ENCODE peak calls at places on chromosome 10, in ten cellular contexts. One of them, this sample, is unnamed.

GRCh38 chr10:132506711-132507466 is 30.7 kb upstream of the INPP5A start:
- DNase-seq in NCI-H1417: no peak
- DNase-seq in dorsolateral prefrontal cortex: no peak
- DNase-seq in AG04450: no peak
- DNase-seq in EH: peak; percentile 91
- DNase-seq in uterus: peak; percentile 63
- DNase-seq in activated T-helper 1 cell treated with anti-CD3 and anti-CD28 coated beads, Interleukin-2, amount 50 U/mL, for 16 hours: no peak
- DNase-seq in activated naive CD4-positive, alpha-beta T cell treated with anti-CD3 and anti-CD28 coated beads, Interleukin-2, amount 50 U/mL, for 72 hours: no peak
- DNase-seq in fibroblast of mammary gland: peak; percentile 79
- DNase-seq in mucosa of gallbladder: no peak
- DNase-seq in this sample: no peak

GRCh38 chr10:3807928-3808496 is 23.0 kb upstream of the KLF6 start:
- DNase-seq in mucosa of gallbladder: no peak
- DNase-seq in activated naive CD4-positive, alpha-beta T cell treated with anti-CD3 and anti-CD28 coated beads, Interleukin-2, amount 50 U/mL, for 72 hours: no peak
- DNase-seq in uterus: no peak
- DNase-seq in NCI-H1417: no peak
- DNase-seq in activated T-helper 1 cell treated with anti-CD3 and anti-CD28 coated beads, Interleukin-2, amount 50 U/mL, for 16 hours: no peak
- DNase-seq in AG04450: no peak
- DNase-seq in fibroblast of mammary gland: no peak
- DNase-seq in dorsolateral prefrontal cortex: no peak
- DNase-seq in EH: no peak
- DNase-seq in this sample: no peak

GRCh38 chr10:132699411-132700167 is 86.4 kb downstream of the NKX6-2 start:
- DNase-seq in NCI-H1417: no peak
- DNase-seq in fibroblast of mammary gland: no peak
- DNase-seq in AG04450: no peak
- DNase-seq in EH: no peak
- DNase-seq in dorsolateral prefrontal cortex: peak; percentile 24
- DNase-seq in activated naive CD4-positive, alpha-beta T cell treated with anti-CD3 and anti-CD28 coated beads, Interleukin-2, amount 50 U/mL, for 72 hours: no peak
- DNase-seq in uterus: no peak
- DNase-seq in mucosa of gallbladder: no peak
- DNase-seq in activated T-helper 1 cell treated with anti-CD3 and anti-CD28 coated beads, Interleukin-2, amount 50 U/mL, for 16 hours: no peak
- DNase-seq in this sample: no peak

GRCh38 chr10:110527731-110528171 is 30.0 kb downstream of the DUSP5 start:
- DNase-seq in activated T-helper 1 cell treated with anti-CD3 and anti-CD28 coated beads, Interleukin-2, amount 50 U/mL, for 16 hours: no peak
- DNase-seq in EH: peak; percentile 73
- DNase-seq in dorsolateral prefrontal cortex: no peak
- DNase-seq in mucosa of gallbladder: no peak
- DNase-seq in uterus: no peak
- DNase-seq in AG04450: no peak
- DNase-seq in NCI-H1417: no peak
- DNase-seq in activated naive CD4-positive, alpha-beta T cell treated with anti-CD3 and anti-CD28 coated beads, Interleukin-2, amount 50 U/mL, for 72 hours: no peak
- DNase-seq in fibroblast of mammary gland: peak; percentile 45
- DNase-seq in this sample: no peak

GRCh38 chr10:133241501-133242205 is 4.0 kb downstream of the VENTX start:
- DNase-seq in NCI-H1417: no peak
- DNase-seq in uterus: no peak
- DNase-seq in EH: no peak
- DNase-seq in fibroblast of mammary gland: no peak
- DNase-seq in mucosa of gallbladder: no peak
- DNase-seq in dorsolateral prefrontal cortex: no peak
- DNase-seq in activated T-helper 1 cell treated with anti-CD3 and anti-CD28 coated beads, Interleukin-2, amount 50 U/mL, for 16 hours: no peak
- DNase-seq in AG04450: no peak
- DNase-seq in activated naive CD4-positive, alpha-beta T cell treated with anti-CD3 and anti-CD28 coated beads, Interleukin-2, amount 50 U/mL, for 72 hours: no peak
- DNase-seq in this sample: no peak

GRCh38 chr10:125795111-125795510 is 19.5 kb upstream of the MMP21 start:
- DNase-seq in NCI-H1417: no peak
- DNase-seq in uterus: no peak
- DNase-seq in EH: no peak
- DNase-seq in activated T-helper 1 cell treated with anti-CD3 and anti-CD28 coated beads, Interleukin-2, amount 50 U/mL, for 16 hours: no peak
- DNase-seq in fibroblast of mammary gland: no peak
- DNase-seq in AG04450: no peak
- DNase-seq in mucosa of gallbladder: no peak
- DNase-seq in activated naive CD4-positive, alpha-beta T cell treated with anti-CD3 and anti-CD28 coated beads, Interleukin-2, amount 50 U/mL, for 72 hours: no peak
- DNase-seq in dorsolateral prefrontal cortex: peak; percentile 96
- DNase-seq in this sample: no peak

GRCh38 chr10:112332509-112333228 is 41.2 kb upstream of the ACSL5 start:
- DNase-seq in NCI-H1417: no peak
- DNase-seq in dorsolateral prefrontal cortex: no peak
- DNase-seq in EH: no peak
- DNase-seq in activated T-helper 1 cell treated with anti-CD3 and anti-CD28 coated beads, Interleukin-2, amount 50 U/mL, for 16 hours: no peak
- DNase-seq in AG04450: no peak
- DNase-seq in uterus: no peak
- DNase-seq in mucosa of gallbladder: peak; percentile 63
- DNase-seq in fibroblast of mammary gland: no peak
- DNase-seq in activated naive CD4-positive, alpha-beta T cell treated with anti-CD3 and anti-CD28 coated beads, Interleukin-2, amount 50 U/mL, for 72 hours: no peak
- DNase-seq in this sample: no peak

GRCh38 chr10:78296794-78297193 is 263.1 kb downstream of the RPS24 start:
- DNase-seq in activated T-helper 1 cell treated with anti-CD3 and anti-CD28 coated beads, Interleukin-2, amount 50 U/mL, for 16 hours: no peak
- DNase-seq in NCI-H1417: no peak
- DNase-seq in uterus: no peak
- DNase-seq in AG04450: no peak
- DNase-seq in mucosa of gallbladder: no peak
- DNase-seq in EH: no peak
- DNase-seq in fibroblast of mammary gland: no peak
- DNase-seq in dorsolateral prefrontal cortex: no peak
- DNase-seq in activated naive CD4-positive, alpha-beta T cell treated with anti-CD3 and anti-CD28 coated beads, Interleukin-2, amount 50 U/mL, for 72 hours: no peak
- DNase-seq in this sample: no peak

GRCh38 chr10:123013456-123014419 is 4.9 kb downstream of the ACADSB start:
- DNase-seq in activated naive CD4-positive, alpha-beta T cell treated with anti-CD3 and anti-CD28 coated beads, Interleukin-2, amount 50 U/mL, for 72 hours: no peak
- DNase-seq in NCI-H1417: no peak
- DNase-seq in EH: no peak
- DNase-seq in AG04450: no peak
- DNase-seq in fibroblast of mammary gland: peak; percentile 36
- DNase-seq in uterus: no peak
- DNase-seq in mucosa of gallbladder: no peak
- DNase-seq in dorsolateral prefrontal cortex: no peak
- DNase-seq in activated T-helper 1 cell treated with anti-CD3 and anti-CD28 coated beads, Interleukin-2, amount 50 U/mL, for 16 hours: no peak
- DNase-seq in this sample: no peak

GRCh38 chr10:71073451-71074175 is 138.8 kb upstream of the UNC5B start:
- DNase-seq in mucosa of gallbladder: no peak
- DNase-seq in fibroblast of mammary gland: no peak
- DNase-seq in activated naive CD4-positive, alpha-beta T cell treated with anti-CD3 and anti-CD28 coated beads, Interleukin-2, amount 50 U/mL, for 72 hours: no peak
- DNase-seq in NCI-H1417: no peak
- DNase-seq in activated T-helper 1 cell treated with anti-CD3 and anti-CD28 coated beads, Interleukin-2, amount 50 U/mL, for 16 hours: no peak
- DNase-seq in AG04450: no peak
- DNase-seq in dorsolateral prefrontal cortex: no peak
- DNase-seq in uterus: no peak
- DNase-seq in EH: no peak
- DNase-seq in this sample: no peak

GRCh38 chr10:102279104-102279503 is 33.8 kb downstream of the GBF1 start:
- DNase-seq in activated T-helper 1 cell treated with anti-CD3 and anti-CD28 coated beads, Interleukin-2, amount 50 U/mL, for 16 hours: no peak
- DNase-seq in EH: no peak
- DNase-seq in fibroblast of mammary gland: no peak
- DNase-seq in uterus: no peak
- DNase-seq in AG04450: no peak
- DNase-seq in activated naive CD4-positive, alpha-beta T cell treated with anti-CD3 and anti-CD28 coated beads, Interleukin-2, amount 50 U/mL, for 72 hours: no peak
- DNase-seq in mucosa of gallbladder: no peak
- DNase-seq in dorsolateral prefrontal cortex: no peak
- DNase-seq in NCI-H1417: no peak
- DNase-seq in this sample: no peak

GRCh38 chr10:42149722-42150427 is 488.5 kb downstream of the ZNF33B start:
- DNase-seq in activated naive CD4-positive, alpha-beta T cell treated with anti-CD3 and anti-CD28 coated beads, Interleukin-2, amount 50 U/mL, for 72 hours: no peak
- DNase-seq in uterus: no peak
- DNase-seq in mucosa of gallbladder: no peak
- DNase-seq in fibroblast of mammary gland: no peak
- DNase-seq in AG04450: no peak
- DNase-seq in NCI-H1417: no peak
- DNase-seq in EH: no peak
- DNase-seq in activated T-helper 1 cell treated with anti-CD3 and anti-CD28 coated beads, Interleukin-2, amount 50 U/mL, for 16 hours: no peak
- DNase-seq in dorsolateral prefrontal cortex: no peak
- DNase-seq in this sample: no peak

GRCh38 chr10:51862149-51862548 is 162.8 kb upstream of the CSTF2T start:
- DNase-seq in AG04450: no peak
- DNase-seq in fibroblast of mammary gland: no peak
- DNase-seq in mucosa of gallbladder: no peak
- DNase-seq in activated naive CD4-positive, alpha-beta T cell treated with anti-CD3 and anti-CD28 coated beads, Interleukin-2, amount 50 U/mL, for 72 hours: no peak
- DNase-seq in EH: no peak
- DNase-seq in NCI-H1417: no peak
- DNase-seq in activated T-helper 1 cell treated with anti-CD3 and anti-CD28 coated beads, Interleukin-2, amount 50 U/mL, for 16 hours: no peak
- DNase-seq in uterus: no peak
- DNase-seq in dorsolateral prefrontal cortex: no peak
- DNase-seq in this sample: no peak

GRCh38 chr10:124089859-124090258 is 3.5 kb downstream of the CHST15 start:
- DNase-seq in mucosa of gallbladder: no peak
- DNase-seq in activated T-helper 1 cell treated with anti-CD3 and anti-CD28 coated beads, Interleukin-2, amount 50 U/mL, for 16 hours: no peak
- DNase-seq in uterus: no peak
- DNase-seq in dorsolateral prefrontal cortex: no peak
- DNase-seq in EH: no peak
- DNase-seq in AG04450: no peak
- DNase-seq in NCI-H1417: no peak
- DNase-seq in fibroblast of mammary gland: no peak
- DNase-seq in activated naive CD4-positive, alpha-beta T cell treated with anti-CD3 and anti-CD28 coated beads, Interleukin-2, amount 50 U/mL, for 72 hours: no peak
- DNase-seq in this sample: no peak

GRCh38 chr10:72316386-72316700 is 38.4 kb downstream of the DNAJB12 start:
- DNase-seq in dorsolateral prefrontal cortex: no peak
- DNase-seq in uterus: no peak
- DNase-seq in activated T-helper 1 cell treated with anti-CD3 and anti-CD28 coated beads, Interleukin-2, amount 50 U/mL, for 16 hours: no peak
- DNase-seq in AG04450: no peak
- DNase-seq in activated naive CD4-positive, alpha-beta T cell treated with anti-CD3 and anti-CD28 coated beads, Interleukin-2, amount 50 U/mL, for 72 hours: no peak
- DNase-seq in NCI-H1417: no peak
- DNase-seq in fibroblast of mammary gland: no peak
- DNase-seq in EH: no peak
- DNase-seq in mucosa of gallbladder: no peak
- DNase-seq in this sample: no peak

GRCh38 chr10:2680802-2681201 is 386.5 kb upstream of the PFKP start:
- DNase-seq in activated T-helper 1 cell treated with anti-CD3 and anti-CD28 coated beads, Interleukin-2, amount 50 U/mL, for 16 hours: no peak
- DNase-seq in NCI-H1417: no peak
- DNase-seq in uterus: no peak
- DNase-seq in activated naive CD4-positive, alpha-beta T cell treated with anti-CD3 and anti-CD28 coated beads, Interleukin-2, amount 50 U/mL, for 72 hours: no peak
- DNase-seq in mucosa of gallbladder: no peak
- DNase-seq in AG04450: no peak
- DNase-seq in fibroblast of mammary gland: no peak
- DNase-seq in dorsolateral prefrontal cortex: no peak
- DNase-seq in EH: no peak
- DNase-seq in this sample: no peak

GRCh38 chr10:110634527-110635209 is 9.5 kb upstream of the RBM20 start:
- DNase-seq in mucosa of gallbladder: no peak
- DNase-seq in EH: peak; percentile 24
- DNase-seq in dorsolateral prefrontal cortex: no peak
- DNase-seq in AG04450: no peak
- DNase-seq in NCI-H1417: no peak
- DNase-seq in uterus: no peak
- DNase-seq in activated naive CD4-positive, alpha-beta T cell treated with anti-CD3 and anti-CD28 coated beads, Interleukin-2, amount 50 U/mL, for 72 hours: no peak
- DNase-seq in fibroblast of mammary gland: no peak
- DNase-seq in activated T-helper 1 cell treated with anti-CD3 and anti-CD28 coated beads, Interleukin-2, amount 50 U/mL, for 16 hours: no peak
- DNase-seq in this sample: peak; percentile 42

GRCh38 chr10:96991313-96991841 is 159.3 kb downstream of the LCOR start:
- DNase-seq in NCI-H1417: no peak
- DNase-seq in activated T-helper 1 cell treated with anti-CD3 and anti-CD28 coated beads, Interleukin-2, amount 50 U/mL, for 16 hours: no peak
- DNase-seq in AG04450: peak; percentile 64
- DNase-seq in EH: peak; percentile 89
- DNase-seq in mucosa of gallbladder: no peak
- DNase-seq in fibroblast of mammary gland: peak; percentile 72
- DNase-seq in uterus: no peak
- DNase-seq in dorsolateral prefrontal cortex: no peak
- DNase-seq in activated naive CD4-positive, alpha-beta T cell treated with anti-CD3 and anti-CD28 coated beads, Interleukin-2, amount 50 U/mL, for 72 hours: no peak
- DNase-seq in this sample: no peak

GRCh38 chr10:79021331-79021907 is 47.3 kb upstream of the ZMIZ1 start:
- DNase-seq in activated T-helper 1 cell treated with anti-CD3 and anti-CD28 coated beads, Interleukin-2, amount 50 U/mL, for 16 hours: no peak
- DNase-seq in mucosa of gallbladder: no peak
- DNase-seq in dorsolateral prefrontal cortex: no peak
- DNase-seq in NCI-H1417: no peak
- DNase-seq in AG04450: no peak
- DNase-seq in EH: no peak
- DNase-seq in uterus: no peak
- DNase-seq in fibroblast of mammary gland: no peak
- DNase-seq in activated naive CD4-positive, alpha-beta T cell treated with anti-CD3 and anti-CD28 coated beads, Interleukin-2, amount 50 U/mL, for 72 hours: no peak
- DNase-seq in this sample: no peak

GRCh38 chr10:79079490-79080355 is 11.0 kb downstream of the ZMIZ1 start:
- DNase-seq in uterus: no peak
- DNase-seq in EH: peak; percentile 86
- DNase-seq in activated T-helper 1 cell treated with anti-CD3 and anti-CD28 coated beads, Interleukin-2, amount 50 U/mL, for 16 hours: no peak
- DNase-seq in mucosa of gallbladder: no peak
- DNase-seq in NCI-H1417: no peak
- DNase-seq in activated naive CD4-positive, alpha-beta T cell treated with anti-CD3 and anti-CD28 coated beads, Interleukin-2, amount 50 U/mL, for 72 hours: no peak
- DNase-seq in fibroblast of mammary gland: peak; percentile 52
- DNase-seq in AG04450: no peak
- DNase-seq in dorsolateral prefrontal cortex: no peak
- DNase-seq in this sample: no peak

GRCh38 chr10:31760674-31761081 is 168.0 kb downstream of the ARHGAP12 start:
- DNase-seq in NCI-H1417: no peak
- DNase-seq in dorsolateral prefrontal cortex: no peak
- DNase-seq in uterus: no peak
- DNase-seq in activated T-helper 1 cell treated with anti-CD3 and anti-CD28 coated beads, Interleukin-2, amount 50 U/mL, for 16 hours: no peak
- DNase-seq in activated naive CD4-positive, alpha-beta T cell treated with anti-CD3 and anti-CD28 coated beads, Interleukin-2, amount 50 U/mL, for 72 hours: no peak
- DNase-seq in AG04450: no peak
- DNase-seq in mucosa of gallbladder: no peak
- DNase-seq in fibroblast of mammary gland: no peak
- DNase-seq in EH: no peak
- DNase-seq in this sample: no peak

GRCh38 chr10:69801434-69802315 is at the start of gene COL13A1:
- DNase-seq in activated naive CD4-positive, alpha-beta T cell treated with anti-CD3 and anti-CD28 coated beads, Interleukin-2, amount 50 U/mL, for 72 hours: no peak
- DNase-seq in NCI-H1417: peak; percentile 48
- DNase-seq in EH: peak; percentile 85
- DNase-seq in uterus: peak; percentile 29
- DNase-seq in fibroblast of mammary gland: peak; percentile 69
- DNase-seq in activated T-helper 1 cell treated with anti-CD3 and anti-CD28 coated beads, Interleukin-2, amount 50 U/mL, for 16 hours: no peak
- DNase-seq in dorsolateral prefrontal cortex: no peak
- DNase-seq in AG04450: no peak
- DNase-seq in mucosa of gallbladder: no peak
- DNase-seq in this sample: no peak

GRCh38 chr10:90917231-90917967 is 3.5 kb downstream of the ANKRD1 start:
- DNase-seq in fibroblast of mammary gland: no peak
- DNase-seq in mucosa of gallbladder: no peak
- DNase-seq in activated T-helper 1 cell treated with anti-CD3 and anti-CD28 coated beads, Interleukin-2, amount 50 U/mL, for 16 hours: no peak
- DNase-seq in dorsolateral prefrontal cortex: no peak
- DNase-seq in activated naive CD4-positive, alpha-beta T cell treated with anti-CD3 and anti-CD28 coated beads, Interleukin-2, amount 50 U/mL, for 72 hours: no peak
- DNase-seq in AG04450: no peak
- DNase-seq in NCI-H1417: no peak
- DNase-seq in uterus: no peak
- DNase-seq in EH: peak; percentile 56
- DNase-seq in this sample: no peak

GRCh38 chr10:119413738-119414611 is 128.5 kb downstream of the RGS10 start:
- DNase-seq in activated naive CD4-positive, alpha-beta T cell treated with anti-CD3 and anti-CD28 coated beads, Interleukin-2, amount 50 U/mL, for 72 hours: no peak
- DNase-seq in dorsolateral prefrontal cortex: no peak
- DNase-seq in NCI-H1417: no peak
- DNase-seq in AG04450: peak; percentile 96
- DNase-seq in fibroblast of mammary gland: peak; percentile 84
- DNase-seq in activated T-helper 1 cell treated with anti-CD3 and anti-CD28 coated beads, Interleukin-2, amount 50 U/mL, for 16 hours: no peak
- DNase-seq in uterus: no peak
- DNase-seq in mucosa of gallbladder: peak; percentile 53
- DNase-seq in EH: peak; percentile 87
- DNase-seq in this sample: no peak

GRCh38 chr10:35265435-35265834 is 70.9 kb upstream of the CCNY start:
- DNase-seq in uterus: no peak
- DNase-seq in EH: no peak
- DNase-seq in NCI-H1417: no peak
- DNase-seq in activated naive CD4-positive, alpha-beta T cell treated with anti-CD3 and anti-CD28 coated beads, Interleukin-2, amount 50 U/mL, for 72 hours: no peak
- DNase-seq in dorsolateral prefrontal cortex: no peak
- DNase-seq in activated T-helper 1 cell treated with anti-CD3 and anti-CD28 coated beads, Interleukin-2, amount 50 U/mL, for 16 hours: no peak
- DNase-seq in mucosa of gallbladder: no peak
- DNase-seq in fibroblast of mammary gland: no peak
- DNase-seq in AG04450: no peak
- DNase-seq in this sample: no peak

GRCh38 chr10:48478469-48478868 is 126.4 kb downstream of the ARHGAP22 start:
- DNase-seq in mucosa of gallbladder: no peak
- DNase-seq in uterus: no peak
- DNase-seq in EH: no peak
- DNase-seq in AG04450: no peak
- DNase-seq in dorsolateral prefrontal cortex: no peak
- DNase-seq in NCI-H1417: no peak
- DNase-seq in fibroblast of mammary gland: no peak
- DNase-seq in activated naive CD4-positive, alpha-beta T cell treated with anti-CD3 and anti-CD28 coated beads, Interleukin-2, amount 50 U/mL, for 72 hours: no peak
- DNase-seq in activated T-helper 1 cell treated with anti-CD3 and anti-CD28 coated beads, Interleukin-2, amount 50 U/mL, for 16 hours: no peak
- DNase-seq in this sample: no peak

GRCh38 chr10:13913890-13914289 is 327.1 kb downstream of the PRPF18 start:
- DNase-seq in EH: no peak
- DNase-seq in dorsolateral prefrontal cortex: no peak
- DNase-seq in NCI-H1417: no peak
- DNase-seq in activated naive CD4-positive, alpha-beta T cell treated with anti-CD3 and anti-CD28 coated beads, Interleukin-2, amount 50 U/mL, for 72 hours: no peak
- DNase-seq in uterus: no peak
- DNase-seq in mucosa of gallbladder: peak; percentile 22
- DNase-seq in activated T-helper 1 cell treated with anti-CD3 and anti-CD28 coated beads, Interleukin-2, amount 50 U/mL, for 16 hours: no peak
- DNase-seq in AG04450: no peak
- DNase-seq in fibroblast of mammary gland: no peak
- DNase-seq in this sample: no peak

GRCh38 chr10:80474920-80475319 is 20.8 kb downstream of the TSPAN14 start:
- DNase-seq in AG04450: no peak
- DNase-seq in dorsolateral prefrontal cortex: no peak
- DNase-seq in uterus: no peak
- DNase-seq in fibroblast of mammary gland: no peak
- DNase-seq in EH: no peak
- DNase-seq in NCI-H1417: no peak
- DNase-seq in activated naive CD4-positive, alpha-beta T cell treated with anti-CD3 and anti-CD28 coated beads, Interleukin-2, amount 50 U/mL, for 72 hours: no peak
- DNase-seq in mucosa of gallbladder: no peak
- DNase-seq in activated T-helper 1 cell treated with anti-CD3 and anti-CD28 coated beads, Interleukin-2, amount 50 U/mL, for 16 hours: no peak
- DNase-seq in this sample: no peak